ENCODE peak calls at places on chromosome 21, in seven cellular contexts. One of them, this sample, is unnamed.
A peak's percentile ranks its signal among the peaks of the same experiment; 100 is the strongest.

GRCh38 chr21:44950351-44950750 is 10.5 kb downstream of the SLX9 start:
- DNase-seq in epithelial cell of prostate: no peak
- DNase-seq in foreskin melanocyte: no peak
- DNase-seq in T-helper 1 cell: no peak
- DNase-seq in heart left ventricle: peak; percentile 51
- DNase-seq in glomerular endothelial cell: no peak
- DNase-seq in hypothalamus: no peak
- DNase-seq in this sample: no peak

GRCh38 chr21:16942703-16943102 is 570.1 kb upstream of the CXADR start:
- DNase-seq in epithelial cell of prostate: no peak
- DNase-seq in foreskin melanocyte: no peak
- DNase-seq in T-helper 1 cell: no peak
- DNase-seq in heart left ventricle: no peak
- DNase-seq in glomerular endothelial cell: no peak
- DNase-seq in hypothalamus: no peak
- DNase-seq in this sample: no peak

GRCh38 chr21:44708213-44708865 is 3.0 kb downstream of the TSPEAR start:
- DNase-seq in epithelial cell of prostate: no peak
- DNase-seq in foreskin melanocyte: no peak
- DNase-seq in T-helper 1 cell: no peak
- DNase-seq in heart left ventricle: peak; percentile 63
- DNase-seq in glomerular endothelial cell: no peak
- DNase-seq in hypothalamus: no peak
- DNase-seq in this sample: no peak

GRCh38 chr21:39825250-39825649 is 42.0 kb upstream of the PCP4 start:
- DNase-seq in epithelial cell of prostate: no peak
- DNase-seq in foreskin melanocyte: no peak
- DNase-seq in T-helper 1 cell: no peak
- DNase-seq in heart left ventricle: no peak
- DNase-seq in glomerular endothelial cell: no peak
- DNase-seq in hypothalamus: no peak
- DNase-seq in this sample: no peak

GRCh38 chr21:38910390-38911008 is 104.8 kb downstream of the ETS2 start:
- DNase-seq in epithelial cell of prostate: peak; percentile 65
- DNase-seq in foreskin melanocyte: no peak
- DNase-seq in T-helper 1 cell: no peak
- DNase-seq in heart left ventricle: no peak
- DNase-seq in glomerular endothelial cell: no peak
- DNase-seq in hypothalamus: no peak
- DNase-seq in this sample: no peak

GRCh38 chr21:25467891-25468290 is 139.4 kb downstream of the MRPL39 start:
- DNase-seq in epithelial cell of prostate: no peak
- DNase-seq in foreskin melanocyte: no peak
- DNase-seq in T-helper 1 cell: no peak
- DNase-seq in heart left ventricle: no peak
- DNase-seq in glomerular endothelial cell: no peak
- DNase-seq in hypothalamus: no peak
- DNase-seq in this sample: no peak

GRCh38 chr21:35528109-35529042 is 479.3 kb upstream of the RUNX1 start:
- DNase-seq in epithelial cell of prostate: no peak
- DNase-seq in foreskin melanocyte: no peak
- DNase-seq in T-helper 1 cell: peak; percentile 61
- DNase-seq in heart left ventricle: peak; percentile 41
- DNase-seq in glomerular endothelial cell: no peak
- DNase-seq in hypothalamus: no peak
- DNase-seq in this sample: peak; percentile 17

GRCh38 chr21:46080171-46081021 is 17.5 kb upstream of the COL6A2 start:
- DNase-seq in epithelial cell of prostate: no peak
- DNase-seq in foreskin melanocyte: no peak
- DNase-seq in T-helper 1 cell: no peak
- DNase-seq in heart left ventricle: peak; percentile 82
- DNase-seq in glomerular endothelial cell: no peak
- DNase-seq in hypothalamus: no peak
- DNase-seq in this sample: no peak

GRCh38 chr21:44377922-44378645 is 24.7 kb downstream of the TRPM2 start:
- DNase-seq in epithelial cell of prostate: no peak
- DNase-seq in foreskin melanocyte: no peak
- DNase-seq in T-helper 1 cell: no peak
- DNase-seq in heart left ventricle: no peak
- DNase-seq in glomerular endothelial cell: no peak
- DNase-seq in hypothalamus: no peak
- DNase-seq in this sample: no peak

GRCh38 chr21:41171210-41171609 is 3.2 kb downstream of the BACE2 start:
- DNase-seq in epithelial cell of prostate: peak; percentile 80
- DNase-seq in foreskin melanocyte: peak; percentile 95
- DNase-seq in T-helper 1 cell: no peak
- DNase-seq in heart left ventricle: peak; percentile 50
- DNase-seq in glomerular endothelial cell: no peak
- DNase-seq in hypothalamus: no peak
- DNase-seq in this sample: no peak

GRCh38 chr21:40143822-40144525 is 276.7 kb downstream of the PCP4 start:
- DNase-seq in epithelial cell of prostate: no peak
- DNase-seq in foreskin melanocyte: peak; percentile 11
- DNase-seq in T-helper 1 cell: peak; percentile 6
- DNase-seq in heart left ventricle: peak; percentile 24
- DNase-seq in glomerular endothelial cell: no peak
- DNase-seq in hypothalamus: peak; percentile 11
- DNase-seq in this sample: peak; percentile 16

GRCh38 chr21:28636988-28637691 is 355.5 kb downstream of the LTN1 start:
- DNase-seq in epithelial cell of prostate: peak; percentile 97
- DNase-seq in foreskin melanocyte: peak; percentile 87
- DNase-seq in T-helper 1 cell: peak; percentile 75
- DNase-seq in heart left ventricle: no peak
- DNase-seq in glomerular endothelial cell: peak; percentile 94
- DNase-seq in hypothalamus: no peak
- DNase-seq in this sample: no peak

GRCh38 chr21:30629173-30629572 is 5.8 kb upstream of the KRTAP20-2 start:
- DNase-seq in epithelial cell of prostate: no peak
- DNase-seq in foreskin melanocyte: no peak
- DNase-seq in T-helper 1 cell: no peak
- DNase-seq in heart left ventricle: no peak
- DNase-seq in glomerular endothelial cell: no peak
- DNase-seq in hypothalamus: no peak
- DNase-seq in this sample: peak; percentile 9

GRCh38 chr21:41835711-41836154 is 43.4 kb downstream of the PRDM15 start:
- DNase-seq in epithelial cell of prostate: no peak
- DNase-seq in foreskin melanocyte: no peak
- DNase-seq in T-helper 1 cell: no peak
- DNase-seq in heart left ventricle: no peak
- DNase-seq in glomerular endothelial cell: no peak
- DNase-seq in hypothalamus: no peak
- DNase-seq in this sample: no peak

GRCh38 chr21:30408782-30409494 is 13.1 kb downstream of the KRTAP13-1 start:
- DNase-seq in epithelial cell of prostate: peak; percentile 82
- DNase-seq in foreskin melanocyte: peak; percentile 84
- DNase-seq in T-helper 1 cell: peak; percentile 25
- DNase-seq in heart left ventricle: peak; percentile 34
- DNase-seq in glomerular endothelial cell: no peak
- DNase-seq in hypothalamus: no peak
- DNase-seq in this sample: peak; percentile 11

GRCh38 chr21:38894899-38895298 is 89.2 kb downstream of the ETS2 start:
- DNase-seq in epithelial cell of prostate: no peak
- DNase-seq in foreskin melanocyte: no peak
- DNase-seq in T-helper 1 cell: no peak
- DNase-seq in heart left ventricle: no peak
- DNase-seq in glomerular endothelial cell: no peak
- DNase-seq in hypothalamus: no peak
- DNase-seq in this sample: no peak

GRCh38 chr21:43332872-43333300 is 94.0 kb downstream of the SIK1 start:
- DNase-seq in epithelial cell of prostate: no peak
- DNase-seq in foreskin melanocyte: no peak
- DNase-seq in T-helper 1 cell: no peak
- DNase-seq in heart left ventricle: peak; percentile 24
- DNase-seq in glomerular endothelial cell: no peak
- DNase-seq in hypothalamus: no peak
- DNase-seq in this sample: no peak

GRCh38 chr21:46518983-46519583 is 60.4 kb downstream of the DIP2A start:
- DNase-seq in epithelial cell of prostate: no peak
- DNase-seq in foreskin melanocyte: peak; percentile 21
- DNase-seq in T-helper 1 cell: no peak
- DNase-seq in heart left ventricle: no peak
- DNase-seq in glomerular endothelial cell: no peak
- DNase-seq in hypothalamus: no peak
- DNase-seq in this sample: no peak

GRCh38 chr21:35824136-35824535 is 236.2 kb downstream of the SETD4 start:
- DNase-seq in epithelial cell of prostate: no peak
- DNase-seq in foreskin melanocyte: no peak
- DNase-seq in T-helper 1 cell: no peak
- DNase-seq in heart left ventricle: no peak
- DNase-seq in glomerular endothelial cell: no peak
- DNase-seq in hypothalamus: no peak
- DNase-seq in this sample: no peak

GRCh38 chr21:37087188-37087587 is 14.1 kb downstream of the TTC3 start:
- DNase-seq in epithelial cell of prostate: no peak
- DNase-seq in foreskin melanocyte: no peak
- DNase-seq in T-helper 1 cell: no peak
- DNase-seq in heart left ventricle: no peak
- DNase-seq in glomerular endothelial cell: no peak
- DNase-seq in hypothalamus: no peak
- DNase-seq in this sample: no peak

GRCh38 chr21:32233055-32233546 is 45.7 kb downstream of the MIS18A start:
- DNase-seq in epithelial cell of prostate: no peak
- DNase-seq in foreskin melanocyte: no peak
- DNase-seq in T-helper 1 cell: no peak
- DNase-seq in heart left ventricle: no peak
- DNase-seq in glomerular endothelial cell: no peak
- DNase-seq in hypothalamus: no peak
- DNase-seq in this sample: no peak

GRCh38 chr21:19522384-19522783 is 1118.8 kb upstream of the TMPRSS15 start:
- DNase-seq in epithelial cell of prostate: no peak
- DNase-seq in foreskin melanocyte: no peak
- DNase-seq in T-helper 1 cell: no peak
- DNase-seq in heart left ventricle: no peak
- DNase-seq in glomerular endothelial cell: no peak
- DNase-seq in hypothalamus: no peak
- DNase-seq in this sample: no peak

This sample was measured in GF-D8.